ENCODE peak calls at places on chromosomes 2 and 18, in four cellular contexts. I is kidney epithelial cell, X is amniotic stem cell, L is GM12892. F is an unnamed sample.

GRCh38 chr18:23330423-23330822 is 122.7 kb upstream of the RIOK3 start:
- DNase-seq in I (no peak), X (no peak), L (no peak), F (no peak)

GRCh38 chr2:71784734-71785549 is 331.6 kb downstream of the DYSF start:
- DNase-seq in I (peak), X (peak), L (no peak), F (no peak)

GRCh38 chr18:23629444-23629946 is 33.2 kb downstream of the ANKRD29 start:
- DNase-seq in I (no peak), X (no peak), L (no peak), F (no peak)

GRCh38 chr2:237300755-237301154 is 113.2 kb downstream of the COL6A3 start:
- DNase-seq in I (no peak), X (no peak), L (no peak), F (no peak)

GRCh38 chr2:147483911-147484310 is 360.9 kb upstream of the ACVR2A start:
- DNase-seq in I (no peak), X (no peak), L (no peak), F (no peak)

GRCh38 chr18:4101009-4101408 is 354.1 kb downstream of the DLGAP1 start:
- DNase-seq in I (no peak), X (no peak), L (no peak), F (no peak)

GRCh38 chr2:173623411-173624076 is 268.9 kb downstream of the CDCA7 start:
- DNase-seq in I (no peak), X (no peak), L (no peak), F (no peak)

GRCh38 chr2:1472350-1472749 is 59.1 kb downstream of the TPO start:
- DNase-seq in I (no peak), X (no peak), L (no peak), F (no peak)

GRCh38 chr2:20614201-20615045 is 36.5 kb downstream of the HS1BP3 start:
- DNase-seq in I (no peak), X (no peak), L (peak), F (no peak)

GRCh38 chr2:205754924-205755321 is 72.6 kb downstream of the NRP2 start:
- DNase-seq in I (no peak), X (no peak), L (no peak), F (no peak)

GRCh38 chr2:172438741-172439508 is 11.5 kb downstream of the ITGA6 start:
- DNase-seq in I (no peak), X (no peak), L (no peak), F (peak)

GRCh38 chr18:74806073-74806472 is 208.4 kb downstream of the ZNF407 start:
- DNase-seq in I (no peak), X (no peak), L (no peak), F (no peak)

GRCh38 chr2:55809875-55810620 is 113.5 kb downstream of the EFEMP1 start:
- DNase-seq in I (no peak), X (no peak), L (no peak), F (no peak)

F was measured in endothelial cell of umbilical vein.